ENCODE peak calls at places on chromosomes 13 and 19, in eight cellular contexts. One of them, this sample, is unnamed.

GRCh38 chr19:31352782-31353651 is 3.8 kb upstream of the TSHZ3 start:
- DNase-seq in ascending aorta: no peak
- DNase-seq in astrocyte of the spinal cord: no peak
- DNase-seq in body of pancreas: no peak
- DNase-seq in GM12865: no peak
- DNase-seq in tibial nerve: no peak
- DNase-seq in fibroblast of the aortic adventitia: peak; percentile 45
- DNase-seq in tibial artery: no peak
- DNase-seq in this sample: no peak

GRCh38 chr19:15291666-15292065 is 40.7 kb downstream of the BRD4 start:
- DNase-seq in ascending aorta: no peak
- DNase-seq in astrocyte of the spinal cord: no peak
- DNase-seq in body of pancreas: no peak
- DNase-seq in GM12865: peak; percentile 31
- DNase-seq in tibial nerve: no peak
- DNase-seq in fibroblast of the aortic adventitia: no peak
- DNase-seq in tibial artery: no peak
- DNase-seq in this sample: no peak

GRCh38 chr19:15252398-15253018 is 20.3 kb upstream of the EPHX3 start:
- DNase-seq in ascending aorta: peak; percentile 85
- DNase-seq in astrocyte of the spinal cord: peak; percentile 46
- DNase-seq in body of pancreas: no peak
- DNase-seq in GM12865: no peak
- DNase-seq in tibial nerve: no peak
- DNase-seq in fibroblast of the aortic adventitia: peak; percentile 46
- DNase-seq in tibial artery: peak; percentile 90
- DNase-seq in this sample: no peak

GRCh38 chr13:42369071-42369795 is 97.3 kb downstream of the AKAP11 start:
- DNase-seq in ascending aorta: no peak
- DNase-seq in astrocyte of the spinal cord: no peak
- DNase-seq in body of pancreas: no peak
- DNase-seq in GM12865: peak; percentile 83
- DNase-seq in tibial nerve: no peak
- DNase-seq in fibroblast of the aortic adventitia: no peak
- DNase-seq in tibial artery: no peak
- DNase-seq in this sample: no peak

GRCh38 chr19:19032420-19033175 is 719 bp downstream of the SUGP2 start:
- DNase-seq in ascending aorta: peak; percentile 94
- DNase-seq in astrocyte of the spinal cord: peak; percentile 94
- DNase-seq in body of pancreas: peak; percentile 59
- DNase-seq in GM12865: peak; percentile 95
- DNase-seq in tibial nerve: peak; percentile 81
- DNase-seq in fibroblast of the aortic adventitia: peak; percentile 93
- DNase-seq in tibial artery: peak; percentile 95
- DNase-seq in this sample: no peak

GRCh38 chr13:61685683-61686013 is 270.0 kb upstream of the PCDH20 start:
- DNase-seq in ascending aorta: no peak
- DNase-seq in astrocyte of the spinal cord: peak; percentile 12
- DNase-seq in body of pancreas: no peak
- DNase-seq in GM12865: peak; percentile 9
- DNase-seq in tibial nerve: no peak
- DNase-seq in fibroblast of the aortic adventitia: no peak
- DNase-seq in tibial artery: no peak
- DNase-seq in this sample: no peak

GRCh38 chr13:107035186-107035585 is 467.2 kb upstream of the ARGLU1 start:
- DNase-seq in ascending aorta: no peak
- DNase-seq in astrocyte of the spinal cord: no peak
- DNase-seq in body of pancreas: no peak
- DNase-seq in GM12865: no peak
- DNase-seq in tibial nerve: no peak
- DNase-seq in fibroblast of the aortic adventitia: no peak
- DNase-seq in tibial artery: no peak
- DNase-seq in this sample: no peak

GRCh38 chr19:41325947-41326706 is 16.2 kb downstream of the CCDC97 start:
- DNase-seq in ascending aorta: no peak
- DNase-seq in astrocyte of the spinal cord: peak; percentile 76
- DNase-seq in body of pancreas: no peak
- DNase-seq in GM12865: peak; percentile 84
- DNase-seq in tibial nerve: no peak
- DNase-seq in fibroblast of the aortic adventitia: peak; percentile 50
- DNase-seq in tibial artery: peak; percentile 80
- DNase-seq in this sample: no peak

GRCh38 chr13:113935081-113935511 is 38.8 kb downstream of the C13orf46 start:
- DNase-seq in ascending aorta: no peak
- DNase-seq in astrocyte of the spinal cord: peak; percentile 30
- DNase-seq in body of pancreas: peak; percentile 10
- DNase-seq in GM12865: no peak
- DNase-seq in tibial nerve: no peak
- DNase-seq in fibroblast of the aortic adventitia: no peak
- DNase-seq in tibial artery: peak; percentile 76
- DNase-seq in this sample: peak; percentile 61

GRCh38 chr13:98999635-98999952 is 21.7 kb upstream of the DOCK9 start:
- DNase-seq in ascending aorta: no peak
- DNase-seq in astrocyte of the spinal cord: no peak
- DNase-seq in body of pancreas: no peak
- DNase-seq in GM12865: no peak
- DNase-seq in tibial nerve: no peak
- DNase-seq in fibroblast of the aortic adventitia: peak; percentile 66
- DNase-seq in tibial artery: no peak
- DNase-seq in this sample: no peak

GRCh38 chr13:34155931-34156607 is 338.1 kb downstream of the RFC3 start:
- DNase-seq in ascending aorta: no peak
- DNase-seq in astrocyte of the spinal cord: peak; percentile 71
- DNase-seq in body of pancreas: no peak
- DNase-seq in GM12865: no peak
- DNase-seq in tibial nerve: no peak
- DNase-seq in fibroblast of the aortic adventitia: peak; percentile 24
- DNase-seq in tibial artery: no peak
- DNase-seq in this sample: no peak

GRCh38 chr13:78160793-78161192 is 242.2 kb upstream of the EDNRB start:
- DNase-seq in ascending aorta: no peak
- DNase-seq in astrocyte of the spinal cord: peak; percentile 70
- DNase-seq in body of pancreas: no peak
- DNase-seq in GM12865: peak; percentile 24
- DNase-seq in tibial nerve: no peak
- DNase-seq in fibroblast of the aortic adventitia: peak; percentile 58
- DNase-seq in tibial artery: no peak
- DNase-seq in this sample: no peak

GRCh38 chr13:25872871-25873607 is 178.8 kb downstream of the SHISA2 start:
- DNase-seq in ascending aorta: no peak
- DNase-seq in astrocyte of the spinal cord: no peak
- DNase-seq in body of pancreas: no peak
- DNase-seq in GM12865: no peak
- DNase-seq in tibial nerve: no peak
- DNase-seq in fibroblast of the aortic adventitia: no peak
- DNase-seq in tibial artery: no peak
- DNase-seq in this sample: no peak

GRCh38 chr13:23639672-23640275 is 69.6 kb downstream of the TNFRSF19 start:
- DNase-seq in ascending aorta: no peak
- DNase-seq in astrocyte of the spinal cord: no peak
- DNase-seq in body of pancreas: no peak
- DNase-seq in GM12865: no peak
- DNase-seq in tibial nerve: no peak
- DNase-seq in fibroblast of the aortic adventitia: no peak
- DNase-seq in tibial artery: no peak
- DNase-seq in this sample: no peak

GRCh38 chr13:113732176-113732960 is 26.7 kb upstream of the TMEM255B start:
- DNase-seq in ascending aorta: no peak
- DNase-seq in astrocyte of the spinal cord: no peak
- DNase-seq in body of pancreas: peak; percentile 9
- DNase-seq in GM12865: no peak
- DNase-seq in tibial nerve: no peak
- DNase-seq in fibroblast of the aortic adventitia: no peak
- DNase-seq in tibial artery: no peak
- DNase-seq in this sample: peak; percentile 82

GRCh38 chr19:12789098-12789903 is 2.0 kb upstream of the JUNB start:
- DNase-seq in ascending aorta: no peak
- DNase-seq in astrocyte of the spinal cord: peak; percentile 50
- DNase-seq in body of pancreas: no peak
- DNase-seq in GM12865: no peak
- DNase-seq in tibial nerve: no peak
- DNase-seq in fibroblast of the aortic adventitia: peak; percentile 46
- DNase-seq in tibial artery: no peak
- DNase-seq in this sample: no peak

DNA sequence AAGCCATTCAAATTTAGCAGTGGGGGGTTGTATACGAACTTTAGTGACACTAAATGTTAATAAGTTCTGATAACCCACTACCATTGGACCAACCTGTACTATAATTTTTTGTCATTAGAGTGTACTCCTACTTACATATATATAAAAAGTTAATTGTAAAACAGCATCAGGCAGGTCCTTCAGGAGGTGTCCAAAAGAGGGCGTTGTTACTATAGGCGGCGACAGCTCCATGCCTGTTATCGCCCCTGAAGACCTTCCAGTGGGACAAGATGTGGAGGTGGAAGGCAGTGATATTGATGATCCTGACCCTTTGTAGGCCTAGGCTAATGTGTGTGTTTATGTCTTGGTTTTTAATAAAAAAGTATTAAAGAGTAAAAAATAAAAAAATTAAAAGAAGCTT is 27.5 kb downstream of the SPRYD7 start:
- DNase-seq in ascending aorta: no peak
- DNase-seq in astrocyte of the spinal cord: no peak
- DNase-seq in body of pancreas: no peak
- DNase-seq in GM12865: no peak
- DNase-seq in tibial nerve: no peak
- DNase-seq in fibroblast of the aortic adventitia: no peak
- DNase-seq in tibial artery: no peak
- DNase-seq in this sample: no peak
- TF ChIP-seq CTCF in ascending aorta: no peak
- TF ChIP-seq CTCF in astrocyte of the spinal cord: no peak
- TF ChIP-seq CTCF in body of pancreas: no peak
- TF ChIP-seq CTCF in GM12865: no peak
- TF ChIP-seq CTCF in tibial nerve: no peak
- TF ChIP-seq CTCF in fibroblast of the aortic adventitia: no peak
- TF ChIP-seq CTCF in tibial artery: no peak
- TF ChIP-seq CTCF in this sample: peak; percentile 43

DNA sequence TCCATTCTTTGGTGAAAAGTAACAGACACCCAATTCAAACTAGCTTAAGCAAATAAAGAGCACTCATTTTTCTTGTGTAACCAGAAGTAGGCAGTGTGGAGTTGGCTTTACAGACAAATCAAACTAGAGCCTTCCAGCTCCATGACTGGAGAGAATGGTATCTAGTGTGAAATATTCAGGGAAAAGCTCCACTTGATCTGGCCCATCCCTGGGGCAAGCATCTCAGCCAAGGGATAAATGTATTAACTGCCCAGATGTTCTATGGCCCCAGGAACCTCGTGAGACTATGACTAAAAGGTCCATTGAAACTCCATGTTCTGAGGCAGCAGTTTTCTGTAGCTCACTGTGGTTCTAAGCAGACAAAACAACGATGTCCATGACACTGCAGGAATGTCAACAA is 49.9 kb downstream of the TBC1D4 start:
- DNase-seq in ascending aorta: no peak
- DNase-seq in astrocyte of the spinal cord: no peak
- DNase-seq in body of pancreas: no peak
- DNase-seq in GM12865: peak; percentile 16
- DNase-seq in tibial nerve: no peak
- DNase-seq in fibroblast of the aortic adventitia: peak; percentile 25
- DNase-seq in tibial artery: no peak
- DNase-seq in this sample: no peak
- TF ChIP-seq CTCF in ascending aorta: no peak
- TF ChIP-seq CTCF in astrocyte of the spinal cord: peak; percentile 11
- TF ChIP-seq CTCF in body of pancreas: no peak
- TF ChIP-seq CTCF in GM12865: no peak
- TF ChIP-seq CTCF in tibial nerve: no peak
- TF ChIP-seq CTCF in fibroblast of the aortic adventitia: no peak
- TF ChIP-seq CTCF in tibial artery: no peak
- TF ChIP-seq CTCF in this sample: peak; percentile 13

GRCh38 chr13:87680298-87680697 is 9.1 kb downstream of the SLITRK5 start:
- DNase-seq in ascending aorta: no peak
- DNase-seq in astrocyte of the spinal cord: peak; percentile 9
- DNase-seq in body of pancreas: no peak
- DNase-seq in GM12865: no peak
- DNase-seq in tibial nerve: no peak
- DNase-seq in fibroblast of the aortic adventitia: no peak
- DNase-seq in tibial artery: no peak
- DNase-seq in this sample: no peak
- TF ChIP-seq CTCF in ascending aorta: no peak
- TF ChIP-seq CTCF in astrocyte of the spinal cord: peak; percentile 4
- TF ChIP-seq CTCF in body of pancreas: no peak
- TF ChIP-seq CTCF in GM12865: no peak
- TF ChIP-seq CTCF in tibial nerve: no peak
- TF ChIP-seq CTCF in fibroblast of the aortic adventitia: no peak
- TF ChIP-seq CTCF in tibial artery: no peak
- TF ChIP-seq CTCF in this sample: peak; percentile 56

GRCh38 chr19:3776479-3777040 is 4.5 kb upstream of the RAX2 start:
- DNase-seq in ascending aorta: no peak
- DNase-seq in astrocyte of the spinal cord: no peak
- DNase-seq in body of pancreas: no peak
- DNase-seq in GM12865: no peak
- DNase-seq in tibial nerve: no peak
- DNase-seq in fibroblast of the aortic adventitia: no peak
- DNase-seq in tibial artery: no peak
- DNase-seq in this sample: no peak

GRCh38 chr19:3773814-3774515 is 1.9 kb upstream of the RAX2 start:
- DNase-seq in ascending aorta: no peak
- DNase-seq in astrocyte of the spinal cord: no peak
- DNase-seq in body of pancreas: no peak
- DNase-seq in GM12865: no peak
- DNase-seq in tibial nerve: no peak
- DNase-seq in fibroblast of the aortic adventitia: no peak
- DNase-seq in tibial artery: no peak
- DNase-seq in this sample: no peak

GRCh38 chr19:3775831-3776230 is 3.8 kb upstream of the RAX2 start:
- DNase-seq in ascending aorta: no peak
- DNase-seq in astrocyte of the spinal cord: no peak
- DNase-seq in body of pancreas: no peak
- DNase-seq in GM12865: no peak
- DNase-seq in tibial nerve: no peak
- DNase-seq in fibroblast of the aortic adventitia: no peak
- DNase-seq in tibial artery: no peak
- DNase-seq in this sample: no peak

GRCh38 chr19:3775374-3775711 is 3.3 kb upstream of the RAX2 start:
- DNase-seq in ascending aorta: no peak
- DNase-seq in astrocyte of the spinal cord: no peak
- DNase-seq in body of pancreas: no peak
- DNase-seq in GM12865: no peak
- DNase-seq in tibial nerve: no peak
- DNase-seq in fibroblast of the aortic adventitia: no peak
- DNase-seq in tibial artery: no peak
- DNase-seq in this sample: no peak

DNA sequence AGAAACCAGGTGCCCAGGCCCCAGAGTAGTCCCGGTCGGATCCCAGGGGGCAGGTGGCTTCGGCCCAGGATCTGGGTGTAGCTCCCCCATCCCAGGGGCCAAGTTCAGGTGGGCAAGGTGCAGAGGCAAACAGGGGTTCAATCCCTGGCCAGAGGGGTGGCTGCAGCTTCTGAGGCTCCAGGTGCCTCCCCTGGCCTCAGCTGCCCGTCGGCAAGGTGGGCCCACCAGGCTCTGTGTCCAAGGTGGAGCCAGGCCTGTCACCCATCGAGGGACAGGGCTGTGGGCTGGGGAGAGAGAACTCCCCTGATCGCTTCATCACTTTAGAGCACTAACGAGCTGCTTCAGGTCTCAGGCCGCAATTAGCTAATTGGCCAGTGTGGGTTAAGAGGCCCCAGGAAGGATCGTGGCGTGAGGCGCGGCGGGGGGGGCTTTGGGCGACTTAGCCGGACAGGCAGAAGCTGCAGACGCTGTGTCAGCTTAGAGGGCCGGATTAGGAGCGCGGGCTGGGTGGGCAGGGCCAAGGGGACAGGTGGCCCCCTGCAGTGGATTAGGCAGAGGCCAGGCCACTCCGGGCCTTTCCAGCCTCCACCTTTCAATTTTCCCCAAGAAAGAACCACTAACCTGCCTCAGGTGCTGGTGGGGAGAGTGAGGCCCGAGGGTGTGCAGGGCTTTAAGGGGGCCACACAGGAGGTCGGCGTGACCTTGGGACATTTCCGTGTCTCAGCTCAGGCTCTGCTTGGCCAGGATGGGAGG is 2.8 kb upstream of the RAX2 start:
- DNase-seq in ascending aorta: no peak
- DNase-seq in astrocyte of the spinal cord: no peak
- DNase-seq in body of pancreas: no peak
- DNase-seq in GM12865: no peak
- DNase-seq in tibial nerve: no peak
- DNase-seq in fibroblast of the aortic adventitia: no peak
- DNase-seq in tibial artery: peak; percentile 56
- DNase-seq in this sample: no peak
- TF ChIP-seq CTCF in ascending aorta: no peak
- TF ChIP-seq CTCF in astrocyte of the spinal cord: no peak
- TF ChIP-seq CTCF in body of pancreas: no peak
- TF ChIP-seq CTCF in GM12865: no peak
- TF ChIP-seq CTCF in tibial nerve: no peak
- TF ChIP-seq CTCF in fibroblast of the aortic adventitia: no peak
- TF ChIP-seq CTCF in tibial artery: no peak
- TF ChIP-seq CTCF in this sample: no peak

This sample was measured in chondrocyte.